ENCODE peak calls at places on chromosomes 1 and 21, in five cellular contexts. L, O, G, X and U are unnamed samples.

GRCh38 chr1:67429011-67429527 is 1.1 kb downstream of the SERBP1 start:
- DNase-seq in X (no peak), L (no peak), G (peak), O (peak), U (peak)

GRCh38 chr1:9909222-9910046 is 635 bp downstream of the CTNNBIP1 start:
- DNase-seq in L (no peak), G (peak), O (no peak), X (no peak), U (peak)

GRCh38 chr1:12166834-12167492 is at the start of gene TNFRSF1B:
- DNase-seq in G (peak), O (no peak), L (peak), X (peak), U (peak)

GRCh38 chr1:43358121-43358745 is 548 bp upstream of the CDC20 start:
- DNase-seq in X (peak), O (peak), G (no peak), L (peak), U (no peak)

GRCh38 chr1:10178602-10179407 is 31.6 kb upstream of the KIF1B start:
- DNase-seq in L (no peak), O (no peak), X (peak), G (no peak), U (no peak)

GRCh38 chr1:6646499-6647148 is 22.0 kb downstream of the THAP3 start:
- DNase-seq in G (no peak), X (peak), L (peak), O (peak), U (no peak)

GRCh38 chr1:31920986-31921385 is 17.2 kb downstream of the PTP4A2 start:
- DNase-seq in X (no peak), L (no peak), G (no peak), O (no peak), U (no peak)

GRCh38 chr21:32597205-32597604 is 11.9 kb upstream of the TCP10L start:
- DNase-seq in X (no peak), G (no peak), L (no peak), O (peak), U (no peak)

GRCh38 chr1:241640149-241640866 is at the start of the genes CHML and OPN3:
- DNase-seq in X (peak), L (peak), O (peak), G (peak), U (peak)

GRCh38 chr21:43917515-43918384 is 52.7 kb downstream of the AGPAT3 start:
- DNase-seq in X (no peak), O (no peak), L (no peak), G (no peak), U (no peak)

GRCh38 chr1:161177112-161177935 is at the start of gene B4GALT3:
- DNase-seq in X (peak), L (peak), G (peak), O (peak), U (peak)

GRCh38 chr1:236421022-236421421 is 26.9 kb downstream of the EDARADD start:
- DNase-seq in L (no peak), X (no peak), O (no peak), G (no peak), U (no peak)

GRCh38 chr1:205189162-205189561 is 22.3 kb downstream of the DSTYK start:
- DNase-seq in O (no peak), G (no peak), L (no peak), X (no peak), U (no peak)